ENCODE peak calls at places on chromosomes 3 and 15, in four cellular contexts. D is uterus, X is colonic mucosa, T is tibial artery. A is an unnamed sample.

GRCh38 chr3:98662699-98663098 is 69.3 kb upstream of the CPOX start:
- DNase-seq in T (no peak), D (no peak), X (no peak), A (no peak)

GRCh38 chr15:101070502-101071273 is 151.5 kb downstream of the LRRK1 start:
- DNase-seq in T (no peak), D (no peak), X (no peak), A (peak; percentile 62)

GRCh38 chr3:194623449-194624290 is 9.5 kb downstream of the TMEM44 start:
- DNase-seq in T (no peak), X (no peak), D (no peak), A (peak; percentile 72)

GRCh38 chr3:46716461-46717441 is 918 bp downstream of the PRSS50 start:
- DNase-seq in T (peak; percentile 46), D (no peak), X (peak; percentile 9), A (peak; percentile 45)

GRCh38 chr3:141305436-141305835 is 62.9 kb upstream of the ZBTB38 start:
- DNase-seq in X (no peak), T (no peak), D (no peak), A (no peak)

GRCh38 chr3:185796431-185797107 is 28.3 kb downstream of the IGF2BP2 start:
- DNase-seq in X (peak; percentile 54), D (no peak), T (no peak), A (no peak)

GRCh38 chr15:80059786-80060489 is 462 bp downstream of the ZFAND6 start:
- DNase-seq in X (peak; percentile 49), D (no peak), T (no peak), A (no peak)

GRCh38 chr15:96462768-96463167 is 132.3 kb downstream of the NR2F2 start:
- DNase-seq in T (no peak), D (no peak), X (no peak), A (no peak)

GRCh38 chr3:188021502-188022040 is 132.4 kb upstream of the LPP start:
- DNase-seq in X (no peak), T (no peak), D (no peak), A (no peak)

GRCh38 chr3:45055411-45056143 is 29.5 kb downstream of the CLEC3B start:
- DNase-seq in D (no peak), X (no peak), T (no peak), A (peak; percentile 84)

GRCh38 chr15:91867581-91868026 is 14.1 kb downstream of the SLCO3A1 start:
- DNase-seq in X (peak; percentile 88), D (peak; percentile 76), T (peak; percentile 80), A (peak; percentile 84)

GRCh38 chr15:75902129-75902557 is 1.5 kb upstream of the FBXO22 start:
- DNase-seq in D (no peak), T (no peak), X (no peak), A (peak; percentile 79)
- H3K27ac ChIP-seq in D (no peak overlapping the region), T (no peak overlapping the region), X (no peak overlapping the region), A (no peak overlapping the region)

DNA sequence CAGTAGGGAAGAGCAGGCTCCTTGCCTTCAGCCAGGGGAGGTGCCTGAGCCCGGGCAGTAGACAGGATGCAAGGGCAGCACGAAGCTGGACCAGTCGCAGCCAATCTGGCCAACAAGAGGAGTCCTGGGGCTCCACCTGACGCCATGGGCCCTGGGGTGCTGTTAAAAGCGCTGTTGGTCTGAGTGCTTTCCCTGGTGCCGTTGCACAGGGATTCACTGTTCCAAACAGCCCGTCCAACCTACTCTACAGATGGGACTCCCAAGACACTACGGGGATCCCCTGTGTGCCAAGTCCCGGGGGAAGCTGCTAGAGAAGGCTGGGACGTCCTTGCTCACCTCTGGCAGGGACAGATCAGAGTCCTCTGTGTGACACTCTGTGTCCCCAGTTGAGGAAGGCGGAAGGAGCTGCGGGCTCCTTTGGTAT is 632 bp downstream of the CTSH start:
- DNase-seq in T (no peak), D (peak; percentile 23), X (no peak), A (no peak)
- H3K4me3 ChIP-seq in T (peak overlapping the region; percentile 57), D (peak overlapping the region; percentile 51), X (peak overlapping the region; percentile 71), A (peak overlapping the region; percentile 82)

GRCh38 chr15:66655997-66656396 is 46.0 kb upstream of the SMAD6 start:
- DNase-seq in T (no peak), D (no peak), X (no peak), A (no peak)
- H3K27ac ChIP-seq in T (no peak overlapping the region), D (no peak overlapping the region), X (no peak overlapping the region), A (no peak overlapping the region)

DNA sequence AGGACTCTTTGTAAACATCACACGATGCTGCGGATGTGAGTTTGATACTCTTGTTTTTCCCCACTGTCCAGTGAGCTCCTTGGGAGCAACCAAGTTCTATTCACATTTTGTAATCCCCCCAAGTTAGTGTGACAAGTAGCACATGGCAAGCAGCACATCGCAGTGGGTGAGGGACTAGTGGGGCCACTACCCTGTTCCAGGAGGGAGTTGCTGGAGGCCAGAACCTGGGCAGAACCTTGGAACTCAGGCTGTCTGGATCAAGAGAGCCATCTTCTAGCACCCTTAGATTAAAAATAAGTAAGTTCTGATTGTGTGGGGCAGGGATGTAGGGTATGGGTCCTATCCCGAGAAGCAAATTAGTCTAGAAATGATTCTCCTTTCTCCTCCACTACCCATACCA is 91.7 kb downstream of the CHRNA7 start:
- DNase-seq in T (no peak), D (no peak), X (no peak), A (no peak)
- H3K4me3 ChIP-seq in T (no peak overlapping the region), D (no peak overlapping the region), X (no peak overlapping the region), A (no peak overlapping the region)

GRCh38 chr15:29724026-29724425 is 98.2 kb downstream of the TJP1 start:
- DNase-seq in X (peak; percentile 19), T (no peak), D (no peak), A (no peak)

GRCh38 chr15:29728418-29728817 is 93.8 kb downstream of the TJP1 start:
- DNase-seq in X (no peak), T (no peak), D (no peak), A (no peak)

GRCh38 chr15:29726553-29726952 is 95.7 kb downstream of the TJP1 start:
- DNase-seq in T (no peak), X (no peak), D (no peak), A (no peak)

GRCh38 chr15:29731865-29732264 is 90.4 kb downstream of the TJP1 start:
- DNase-seq in T (no peak), X (no peak), D (no peak), A (no peak)

DNA sequence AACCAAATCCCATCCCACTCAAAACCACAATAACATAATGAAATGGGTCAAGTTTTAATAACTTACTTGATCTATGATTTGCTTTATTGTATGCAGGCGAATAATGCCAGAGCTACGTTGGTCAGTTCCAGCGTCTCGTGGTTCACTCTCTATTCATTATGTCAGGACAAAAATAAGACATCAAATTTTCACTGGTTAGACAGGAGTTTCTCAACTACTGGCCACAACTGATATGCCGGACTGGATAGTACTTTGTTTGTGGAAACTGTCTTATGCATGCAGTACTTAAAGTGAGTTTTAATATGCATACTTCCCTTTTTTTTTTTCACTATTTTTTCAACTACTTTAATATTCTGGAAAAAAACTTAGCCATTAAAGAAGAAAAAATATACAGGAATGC is 94.4 kb downstream of the TJP1 start:
- DNase-seq in X (no peak), T (no peak), D (no peak), A (no peak)
- H3K27ac ChIP-seq in X (no peak overlapping the region), T (no peak overlapping the region), D (no peak overlapping the region), A (no peak overlapping the region)

DNA sequence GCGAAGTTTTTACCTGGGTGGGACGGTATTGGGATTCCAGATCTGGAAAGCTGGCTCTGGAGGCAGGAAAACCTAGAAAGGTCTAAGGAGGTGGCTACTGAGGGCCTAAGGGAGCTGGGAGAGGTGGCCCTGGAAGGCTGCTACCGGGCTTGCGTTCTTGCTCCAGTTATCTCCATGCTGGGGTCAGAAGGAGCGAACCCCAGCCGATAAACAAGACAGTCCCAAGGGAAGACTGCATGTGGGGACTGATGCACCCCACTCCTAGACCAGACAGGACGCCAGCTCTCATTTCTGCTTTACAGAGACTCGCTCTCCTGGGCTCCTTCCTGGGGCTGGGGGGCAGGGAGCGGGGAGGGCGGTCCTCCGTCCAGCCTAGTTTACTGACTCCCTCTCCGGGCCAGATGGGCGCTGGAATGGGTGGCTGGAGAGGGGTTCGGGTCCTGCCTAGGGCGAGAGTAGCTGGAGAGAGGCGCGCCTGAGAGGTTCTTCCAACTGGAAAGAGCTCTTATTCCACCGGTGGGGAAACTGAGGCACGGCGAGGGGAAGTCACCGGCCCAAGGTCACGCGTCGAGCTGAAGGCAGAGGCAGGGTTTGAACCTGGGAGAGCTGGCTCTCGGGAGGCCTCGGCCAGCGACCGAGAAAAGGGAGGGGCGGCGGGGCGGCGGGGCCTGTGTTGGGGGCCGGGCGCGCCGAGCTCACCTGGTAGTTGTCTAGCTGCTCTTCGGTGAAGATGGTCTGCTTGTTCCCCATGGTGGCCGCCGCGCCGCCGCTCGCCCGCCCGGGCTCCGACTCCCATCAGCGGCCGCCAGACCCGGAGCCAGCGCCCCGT is 565 bp downstream of the CIB2 start:
- DNase-seq in D (no peak), T (no peak), X (peak; percentile 41), A (peak; percentile 55)
- H3K4me3 ChIP-seq in D (peak overlapping the region; percentile 72), T (peak overlapping the region; percentile 78), X (peak overlapping the region; percentile 85), A (peak overlapping the region; percentile 73)

GRCh38 chr3:126540946-126541627 is 17.1 kb downstream of the CHST13 start:
- DNase-seq in X (no peak), T (peak; percentile 51), D (peak; percentile 0), A (peak; percentile 45)
- H3K27ac ChIP-seq in X (no peak overlapping the region), T (no peak overlapping the region), D (no peak overlapping the region), A (no peak overlapping the region)

GRCh38 chr15:55552926-55553325 is 35.2 kb downstream of the PYGO1 start:
- DNase-seq in D (no peak), X (no peak), T (no peak), A (peak; percentile 51)
- H3K4me3 ChIP-seq in D (no peak overlapping the region), X (no peak overlapping the region), T (no peak overlapping the region), A (no peak overlapping the region)

DNA sequence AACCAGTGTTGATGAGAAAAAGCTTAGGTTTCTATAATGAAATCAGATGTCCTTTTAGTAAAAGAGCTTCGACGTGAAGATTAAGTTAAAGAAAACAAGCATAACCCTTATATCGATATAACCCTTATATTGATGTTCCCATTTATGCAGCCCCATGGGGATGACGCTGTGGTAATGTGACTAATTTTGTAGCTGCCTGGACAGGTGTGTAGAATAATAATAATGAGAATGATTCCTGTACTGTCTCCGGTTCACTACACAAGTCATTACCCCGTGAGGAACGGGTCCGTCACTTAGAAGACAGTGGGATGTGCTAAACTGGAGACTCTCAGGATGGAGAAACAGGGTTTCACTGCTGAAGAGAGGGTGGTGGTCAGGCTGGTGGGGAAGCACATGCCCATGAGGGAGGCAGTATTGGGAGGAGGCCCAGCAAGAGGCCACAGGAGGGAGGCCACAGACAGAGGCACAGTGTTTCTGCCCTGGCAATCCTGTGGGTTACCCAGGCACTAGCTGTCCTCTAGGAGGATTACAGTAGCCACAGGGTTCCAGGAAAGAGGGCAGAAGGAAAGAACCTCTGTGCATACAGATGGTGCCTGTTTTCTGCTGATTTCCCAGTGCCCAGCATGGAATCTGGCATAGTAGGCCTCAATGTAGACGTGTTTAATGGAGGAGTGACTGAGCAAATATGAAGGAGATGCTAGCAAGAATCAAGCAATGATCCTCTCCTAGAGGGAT is 191.1 kb upstream of the TSC22D2 start:
- DNase-seq in X (no peak), D (no peak), T (no peak), A (no peak)
- H3K27ac ChIP-seq in X (no peak overlapping the region), D (no peak overlapping the region), T (peak overlapping the region; percentile 82), A (no peak overlapping the region)

DNA sequence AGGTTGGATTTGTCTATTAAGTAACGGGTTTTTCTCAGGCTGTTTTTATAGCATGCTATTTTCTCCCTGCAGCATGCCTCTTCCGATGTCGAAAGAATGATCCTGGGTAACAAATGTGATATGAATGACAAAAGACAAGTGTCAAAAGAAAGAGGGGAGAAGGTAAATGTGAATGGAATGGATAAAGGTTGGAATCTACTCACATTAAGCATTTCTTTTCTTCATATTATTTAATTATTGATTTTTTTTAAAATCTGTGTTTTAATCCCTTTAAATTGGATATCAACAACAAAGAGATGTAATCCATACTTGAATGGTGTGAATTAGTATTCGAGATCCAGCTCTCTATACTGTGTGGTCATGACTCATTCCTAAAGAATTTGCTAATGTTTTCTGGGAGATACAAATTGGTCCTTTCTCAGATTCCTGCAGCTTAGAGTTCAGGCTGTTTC is 20.9 kb upstream of the APH1B start:
- DNase-seq in D (no peak), X (no peak), T (no peak), A (no peak)
- H3K4me3 ChIP-seq in D (no peak overlapping the region), X (no peak overlapping the region), T (no peak overlapping the region), A (peak overlapping the region; percentile 62)